ENCODE peak calls at places on chromosomes 11 and 22, in six cellular contexts. P, B, W, A, H and Z are unnamed samples.

GRCh38 chr11:126963603-126964353 is 36.8 kb downstream of the KIRREL3 start:
- DNase-seq in A (no peak), H (peak), B (no peak), W (peak), P (no peak), Z (no peak)

GRCh38 chr11:19218216-19218615 is 16.4 kb upstream of the CSRP3 start:
- DNase-seq in B (no peak), W (no peak), H (no peak), A (peak), P (no peak), Z (no peak)

GRCh38 chr11:77596626-77597025 is 6.9 kb downstream of the AQP11 start:
- DNase-seq in H (peak), W (peak), P (no peak), A (no peak), B (no peak), Z (no peak)

GRCh38 chr11:69297225-69297925 is 3.4 kb downstream of the MYEOV start:
- DNase-seq in W (peak), H (peak), B (no peak), A (peak), P (peak), Z (peak)

GRCh38 chr11:6263664-6264063 is 4.0 kb downstream of the CCKBR start:
- DNase-seq in P (no peak), W (no peak), B (no peak), H (no peak), A (no peak), Z (no peak)

GRCh38 chr11:119696378-119697157 is 32.4 kb downstream of the NECTIN1 start:
- DNase-seq in W (no peak), H (no peak), A (no peak), P (no peak), B (no peak), Z (no peak)

GRCh38 chr11:7538466-7539454 is 25.0 kb downstream of the PPFIBP2 start:
- DNase-seq in A (no peak), H (peak), B (no peak), W (peak), P (no peak), Z (no peak)

GRCh38 chr22:45612451-45612901 is 59.2 kb upstream of the ATXN10 start:
- DNase-seq in B (no peak), W (peak), H (peak), P (peak), A (peak), Z (no peak)

GRCh38 chr11:118790357-118791014 is 478 bp downstream of the DDX6 start:
- DNase-seq in A (no peak), H (peak), B (peak), W (peak), P (peak), Z (peak)

GRCh38 chr22:37186228-37186996 is 1.6 kb downstream of the C1QTNF6 start:
- DNase-seq in B (peak), W (peak), H (peak), P (peak), A (peak), Z (no peak)

GRCh38 chr11:1705121-1706052 is 8.4 kb downstream of the KRTAP5-6 start:
- DNase-seq in W (no peak), A (no peak), P (peak), B (no peak), H (no peak), Z (peak)

GRCh38 chr22:37139762-37140161 is 10.0 kb downstream of the IL2RB start:
- DNase-seq in H (no peak), W (no peak), P (no peak), B (no peak), A (no peak), Z (no peak)

GRCh38 chr11:65381721-65382035 is 768 bp downstream of the SLC25A45 start:
- DNase-seq in B (no peak), A (peak), P (no peak), W (peak), H (peak), Z (no peak)

GRCh38 chr22:46750861-46751260 is 11.6 kb upstream of the TBC1D22A start:
- DNase-seq in H (no peak), W (no peak), A (no peak), P (no peak), B (no peak), Z (no peak)

GRCh38 chr11:6229911-6230310 is 4.5 kb downstream of the FHIP1B start:
- DNase-seq in P (no peak), B (no peak), A (peak), W (no peak), H (no peak), Z (no peak)

GRCh38 chr22:21791635-21792625 is 56.3 kb upstream of the YPEL1 start:
- DNase-seq in A (peak), W (no peak), H (no peak), P (peak), B (no peak), Z (no peak)

GRCh38 chr22:31621507-31622160 is 40.4 kb downstream of the PISD start:
- DNase-seq in A (no peak), W (no peak), H (no peak), B (no peak), P (no peak), Z (no peak)

GRCh38 chr11:68309621-68310185 is 2.7 kb upstream of the LRP5 start:
- DNase-seq in H (no peak), W (no peak), B (no peak), P (no peak), A (no peak), Z (no peak)

GRCh38 chr11:111018571-111018970 is 227.0 kb upstream of the POU2AF2 start:
- DNase-seq in H (no peak), W (no peak), B (no peak), P (no peak), A (no peak), Z (no peak)

GRCh38 chr22:49489821-49490220 is 337.9 kb downstream of the BRD1 start:
- DNase-seq in P (no peak), A (no peak), H (no peak), B (no peak), W (no peak), Z (peak)